ENCODE peak calls at places on chromosomes 5 and 9, in eight cellular contexts. R, X, Z, W, E, A, N and L are unnamed samples.
A peak's percentile ranks its signal among the peaks of the same experiment; 100 is the strongest.

GRCh38 chr5:15885156-15885555 is 294.4 kb downstream of the MARCHF11 start:
- DNase-seq in W (no peak), E (no peak), Z (no peak), R (no peak), N (no peak), A (no peak), X (no peak), L (no peak)

GRCh38 chr9:84620338-84620737 is 49.2 kb upstream of the NTRK2 start:
- DNase-seq in N (no peak), Z (no peak), R (no peak), A (no peak), E (no peak), W (no peak), X (no peak), L (no peak)

GRCh38 chr5:38780316-38780715 is 65.5 kb upstream of the OSMR start:
- DNase-seq in N (no peak), Z (no peak), W (no peak), E (no peak), R (no peak), X (no peak), A (no peak), L (no peak)

GRCh38 chr5:36507332-36507952 is 99.0 kb upstream of the SLC1A3 start:
- DNase-seq in N (peak; percentile 74), X (peak; percentile 75), Z (peak; percentile 86), R (peak; percentile 85), W (peak; percentile 76), A (peak; percentile 73), E (peak; percentile 90), L (peak; percentile 2)

GRCh38 chr9:122875523-122875922 is 29.6 kb downstream of the RC3H2 start:
- DNase-seq in A (no peak), E (no peak), N (no peak), R (no peak), X (no peak), W (no peak), Z (no peak), L (no peak)

GRCh38 chr9:113695901-113696300 is 180.2 kb upstream of the ZNF618 start:
- DNase-seq in W (no peak), R (no peak), A (no peak), E (no peak), N (no peak), X (no peak), Z (no peak), L (no peak)

GRCh38 chr9:98326402-98327248 is 71.2 kb upstream of the TBC1D2 start:
- DNase-seq in Z (no peak), E (peak; percentile 4), N (no peak), A (no peak), R (no peak), X (peak; percentile 86), W (no peak), L (no peak)

GRCh38 chr5:149030838-149031397 is 31.9 kb downstream of the SH3TC2 start:
- DNase-seq in W (no peak), N (no peak), R (no peak), A (no peak), E (no peak), X (peak; percentile 42), Z (no peak), L (no peak)

GRCh38 chr5:378301-378891 is 56.9 kb downstream of the AHRR start:
- DNase-seq in N (peak; percentile 0), R (no peak), E (peak; percentile 45), W (no peak), Z (no peak), A (peak; percentile 15), X (no peak), L (no peak)

GRCh38 chr5:2188661-2189060 is 305.9 kb upstream of the IRX4 start:
- DNase-seq in W (no peak), N (no peak), E (no peak), A (peak; percentile 20), X (no peak), Z (no peak), R (no peak), L (no peak)

GRCh38 chr9:97545507-97545906 is 44.0 kb downstream of the TMOD1 start:
- DNase-seq in N (no peak), A (no peak), E (no peak), Z (no peak), X (no peak), R (no peak), W (no peak), L (no peak)

GRCh38 chr5:150085950-150086715 is at the start of gene CSF1R:
- DNase-seq in A (peak; percentile 11), W (no peak), R (no peak), Z (peak; percentile 24), X (no peak), N (no peak), E (no peak), L (no peak)

GRCh38 chr5:16913187-16913839 is 22.8 kb downstream of the MYO10 start:
- DNase-seq in X (no peak), N (peak; percentile 92), A (no peak), E (no peak), Z (peak; percentile 60), W (no peak), R (no peak), L (no peak)

GRCh38 chr9:85741875-85742629 is at the start of gene AGTPBP1:
- DNase-seq in X (peak; percentile 89), E (peak; percentile 99), N (peak; percentile 97), W (peak; percentile 98), Z (peak; percentile 98), R (peak; percentile 97), A (peak; percentile 89), L (peak; percentile 94)

GRCh38 chr5:1110930-1111726 is 735 bp downstream of the SLC12A7 start:
- DNase-seq in A (no peak), Z (no peak), W (peak; percentile 70), X (peak; percentile 22), N (peak; percentile 77), E (no peak), R (no peak), L (no peak)

GRCh38 chr9:33443047-33443446 is 4.3 kb downstream of the AQP3 start:
- DNase-seq in X (peak; percentile 65), Z (no peak), E (no peak), W (no peak), N (peak; percentile 83), A (no peak), R (no peak), L (no peak)

GRCh38 chr9:18393340-18394130 is 80.4 kb upstream of the ADAMTSL1 start:
- DNase-seq in R (peak; percentile 46), A (no peak), E (no peak), W (no peak), N (peak; percentile 44), X (peak; percentile 92), Z (peak; percentile 76), L (no peak)
- H3K27ac ChIP-seq in R (no peak overlapping the region), A (no peak overlapping the region), E (no peak overlapping the region), W (peak overlapping the region; percentile 17), N (peak overlapping the region; percentile 95), X (no peak overlapping the region), Z (peak overlapping the region; percentile 65), L (peak overlapping the region; percentile 45)

GRCh38 chr9:96441798-96442445 is 8.0 kb upstream of the HABP4 start:
- DNase-seq in X (peak; percentile 44), A (no peak), R (peak; percentile 62), W (no peak), N (peak; percentile 26), E (no peak), Z (no peak), L (no peak)
- TF ChIP-seq CTCF in X (peak; percentile 41), A (peak; percentile 19), R (peak; percentile 49), W (peak; percentile 59), N (peak; percentile 78), E (peak; percentile 50), Z (peak; percentile 46), L (peak; percentile 48)

GRCh38 chr5:9544056-9544455 is 1.8 kb downstream of the SEMA5A start:
- DNase-seq in Z (no peak), W (no peak), E (no peak), A (no peak), R (no peak), N (no peak), X (no peak), L (no peak)
- H3K4me3 ChIP-seq in Z (peak overlapping the region; percentile 68), W (peak overlapping the region; percentile 86), E (peak overlapping the region; percentile 75), A (peak overlapping the region; percentile 75), R (no peak overlapping the region), N (peak overlapping the region; percentile 80), X (peak overlapping the region; percentile 78), L (peak overlapping the region; percentile 81)

DNA sequence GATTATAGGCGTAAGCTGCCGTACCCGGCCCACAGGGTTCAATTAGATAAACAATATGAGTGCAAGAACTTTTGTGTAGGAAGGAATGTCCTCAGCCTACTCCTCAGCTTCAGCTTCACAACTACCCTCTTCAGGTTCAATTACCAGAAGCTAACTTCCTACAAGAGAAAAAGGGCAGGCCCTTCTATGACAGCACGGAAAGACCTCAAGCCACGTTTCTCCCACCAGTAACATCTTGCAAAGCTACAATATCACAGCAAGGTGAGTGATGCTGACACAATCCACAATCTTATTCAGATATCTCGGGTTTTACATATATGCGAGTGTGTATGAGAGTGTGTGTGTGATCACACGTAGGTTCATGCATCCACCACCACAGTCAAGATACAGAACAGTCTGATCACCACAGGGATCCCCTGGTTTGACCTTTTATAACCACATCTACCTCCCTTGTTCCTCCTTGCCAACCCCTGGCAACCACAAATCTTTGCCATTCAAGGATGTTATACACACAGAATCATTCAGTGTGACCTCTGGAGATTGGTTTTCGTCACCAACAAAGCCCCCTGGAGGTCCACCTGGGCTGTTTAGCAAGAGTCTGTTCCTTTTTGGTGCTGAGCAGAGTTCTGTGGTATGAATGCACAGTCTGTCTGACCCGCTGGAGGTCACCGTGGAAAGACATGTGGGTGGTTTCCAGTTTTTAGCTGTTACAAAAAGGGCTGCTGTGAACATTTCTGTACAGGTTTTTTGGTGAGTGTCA is 38.3 kb downstream of the IPPK start:
- DNase-seq in Z (no peak), X (no peak), A (peak; percentile 16), R (no peak), N (no peak), W (no peak), E (no peak), L (no peak)
- H3K27ac ChIP-seq in Z (no peak overlapping the region), X (no peak overlapping the region), A (no peak overlapping the region), R (no peak overlapping the region), N (no peak overlapping the region), W (no peak overlapping the region), E (no peak overlapping the region), L (no peak overlapping the region)

GRCh38 chr5:172450861-172451695 is 3.2 kb downstream of the SH3PXD2B start:
- DNase-seq in E (peak; percentile 71), W (no peak), N (peak; percentile 33), Z (no peak), R (peak; percentile 61), A (no peak), X (peak; percentile 58), L (no peak)

GRCh38 chr5:172453206-172453985 is 929 bp downstream of the SH3PXD2B start:
- DNase-seq in A (peak; percentile 34), W (no peak), N (peak; percentile 63), E (no peak), X (peak; percentile 73), Z (peak; percentile 34), R (peak; percentile 71), L (no peak)

GRCh38 chr5:172451771-172452197 is 2.5 kb downstream of the SH3PXD2B start:
- DNase-seq in N (no peak), X (peak; percentile 86), R (peak; percentile 28), E (peak; percentile 49), Z (peak; percentile 21), A (no peak), W (no peak), L (no peak)

GRCh38 chr5:172453986-172454354 is 355 bp downstream of the SH3PXD2B start:
- DNase-seq in W (peak; percentile 50), X (peak; percentile 51), E (no peak), Z (no peak), N (no peak), R (peak; percentile 51), A (peak; percentile 41), L (no peak)

GRCh38 chr5:172452398-172453205 is 1.7 kb downstream of the SH3PXD2B start:
- DNase-seq in Z (peak; percentile 31), X (peak; percentile 68), R (peak; percentile 11), A (peak; percentile 54), N (peak; percentile 43), E (peak; percentile 13), W (no peak), L (no peak)
- TF ChIP-seq CTCF in Z (no peak), X (no peak), R (no peak), A (no peak), N (no peak), E (no peak), W (no peak), L (no peak)